ENCODE peak calls at places on chromosome 5, in ten cellular contexts. Q is A673; S is OCI-LY7; W is mucosa of descending colon; C is left ventricle myocardium inferior; M is K562; Z is CD8-positive, alpha-beta memory T cell; O is pancreas; X is cardiac muscle cell; A is heart left ventricle. J is an unnamed sample.

GRCh38 chr5:10376530-10376929 is 23.0 kb downstream of the MARCHF6 start:
- DNase-seq in Q (no peak), S (no peak), W (no peak), C (no peak), M (no peak), Z (no peak), O (no peak), X (no peak), A (no peak), J (no peak)

GRCh38 chr5:75567710-75568109 is 43.5 kb upstream of the ANKDD1B start:
- DNase-seq in Q (peak; percentile 43), S (no peak), W (no peak), C (no peak), M (peak; percentile 21), Z (no peak), O (no peak), X (no peak), A (no peak), J (no peak)

GRCh38 chr5:82332889-82333619 is 54.9 kb upstream of the RPS23 start:
- DNase-seq in Q (no peak), S (no peak), W (no peak), C (no peak), M (no peak), Z (no peak), O (no peak), X (no peak), A (no peak), J (no peak)

GRCh38 chr5:159084053-159084452 is 15.7 kb downstream of the EBF1 start:
- DNase-seq in Q (no peak), S (no peak), W (no peak), C (no peak), M (no peak), Z (no peak), O (no peak), X (no peak), A (no peak), J (no peak)

GRCh38 chr5:56128166-56128565 is 105.0 kb downstream of the ANKRD55 start:
- DNase-seq in Q (no peak), S (no peak), W (no peak), C (peak; percentile 33), M (no peak), Z (no peak), O (no peak), X (peak; percentile 48), A (peak; percentile 39), J (no peak)

GRCh38 chr5:1083823-1084605 is 27.8 kb downstream of the SLC12A7 start:
- DNase-seq in Q (no peak), S (no peak), W (no peak), C (no peak), M (no peak), Z (no peak), O (no peak), X (no peak), A (no peak), J (no peak)

GRCh38 chr5:24401767-24402166 is 243.0 kb downstream of the CDH10 start:
- DNase-seq in Q (peak; percentile 66), S (no peak), W (no peak), C (no peak), M (no peak), Z (no peak), O (no peak), X (no peak), A (no peak), J (no peak)

GRCh38 chr5:133916914-133917313 is 51.5 kb downstream of the C5orf15 start:
- DNase-seq in Q (no peak), S (no peak), W (no peak), C (no peak), M (no peak), Z (no peak), O (no peak), X (no peak), A (no peak), J (no peak)

GRCh38 chr5:180849827-180850226 is 11.2 kb downstream of the ZFP62 start:
- DNase-seq in Q (no peak), S (no peak), W (no peak), C (no peak), M (no peak), Z (no peak), O (no peak), X (no peak), A (no peak), J (no peak)

GRCh38 chr5:180848265-180848664 is 12.8 kb downstream of the ZFP62 start:
- DNase-seq in Q (no peak), S (no peak), W (no peak), C (no peak), M (no peak), Z (no peak), O (no peak), X (no peak), A (no peak), J (no peak)

GRCh38 chr5:180852510-180852909 is 8.6 kb downstream of the ZFP62 start:
- DNase-seq in Q (no peak), S (no peak), W (no peak), C (no peak), M (no peak), Z (no peak), O (no peak), X (no peak), A (no peak), J (no peak)

GRCh38 chr5:180848878-180849277 is 12.2 kb downstream of the ZFP62 start:
- DNase-seq in Q (no peak), S (no peak), W (no peak), C (no peak), M (no peak), Z (no peak), O (no peak), X (no peak), A (no peak), J (no peak)

GRCh38 chr5:180850434-180851078 is 10.5 kb downstream of the ZFP62 start:
- DNase-seq in Q (no peak), S (no peak), W (no peak), C (no peak), M (no peak), Z (no peak), O (no peak), X (no peak), A (no peak), J (no peak)
- H3K9me3 ChIP-seq in Q (peaks cover 75% of the 10 kb centered on the region), S (no peaks in the 10 kb centered on the region), W (peaks cover 38% of the 10 kb centered on the region), C (peaks cover 11% of the 10 kb centered on the region), M (peaks cover 50% of the 10 kb centered on the region), Z (peaks cover 25% of the 10 kb centered on the region), O (no peaks in the 10 kb centered on the region), X (peaks cover 15% of the 10 kb centered on the region), A (no peaks in the 10 kb centered on the region), J (peaks cover 10% of the 10 kb centered on the region)

DNA sequence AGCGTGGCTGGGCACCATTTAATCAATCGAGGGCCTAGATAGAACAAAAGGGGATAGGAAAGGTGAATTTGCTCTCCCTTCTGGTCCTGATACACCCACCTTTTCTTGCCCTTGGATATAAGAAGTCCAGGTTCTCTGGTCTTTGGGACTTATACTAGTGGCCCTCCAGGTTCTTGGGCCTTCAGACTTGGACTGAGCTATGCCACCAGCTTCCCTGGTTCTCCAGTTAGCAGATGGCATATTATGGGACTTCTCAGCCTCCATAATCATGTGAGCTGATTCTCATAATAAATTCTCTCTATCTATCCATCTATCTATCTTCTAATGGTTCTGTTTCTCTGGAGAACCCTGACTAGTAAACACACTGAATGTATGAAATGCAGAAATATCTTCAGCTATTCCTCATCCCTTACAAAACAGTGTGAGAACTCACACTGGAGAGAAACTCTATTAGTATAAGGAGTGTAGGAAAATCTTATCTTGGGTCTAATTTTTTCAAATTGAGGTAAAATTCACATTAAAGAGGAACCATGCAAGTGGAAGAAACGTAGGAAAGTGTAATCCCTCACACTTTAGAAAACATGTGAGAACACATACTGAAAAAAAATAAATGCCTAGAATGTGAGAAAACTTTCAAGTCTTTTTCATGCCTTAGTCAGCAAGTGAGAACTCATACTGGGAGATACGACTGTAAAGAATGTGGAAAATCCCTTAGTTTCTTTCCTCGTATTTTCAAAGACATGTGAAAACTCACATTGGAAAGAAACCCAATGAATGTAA is 15.5 kb downstream of the PCDHB15 start:
- DNase-seq in Q (peak; percentile 23), S (peak; percentile 10), W (no peak), C (no peak), M (no peak), Z (no peak), O (no peak), X (peak; percentile 3), A (no peak), J (no peak)
- H3K9me3 ChIP-seq in Q (peaks cover 93% of the 10 kb centered on the region), S (peaks cover 40% of the 10 kb centered on the region), W (peaks cover 100% of the 10 kb centered on the region), C (peaks cover 100% of the 10 kb centered on the region), M (peaks cover 13% of the 10 kb centered on the region), Z (peaks cover 48% of the 10 kb centered on the region), O (peaks cover 18% of the 10 kb centered on the region), X (peaks cover 10% of the 10 kb centered on the region), A (peaks cover 98% of the 10 kb centered on the region), J (peaks cover 25% of the 10 kb centered on the region)

GRCh38 chr5:166338801-166339200 is 1952.6 kb upstream of the WWC1 start:
- DNase-seq in Q (no peak), S (no peak), W (no peak), C (no peak), M (no peak), Z (no peak), O (no peak), X (no peak), A (no peak), J (no peak)

GRCh38 chr5:166347051-166347450 is 1944.4 kb upstream of the WWC1 start:
- DNase-seq in Q (no peak), S (no peak), W (no peak), C (no peak), M (no peak), Z (no peak), O (no peak), X (no peak), A (no peak), J (no peak)

GRCh38 chr5:166340039-166340438 is 1951.4 kb upstream of the WWC1 start:
- DNase-seq in Q (no peak), S (no peak), W (no peak), C (no peak), M (no peak), Z (no peak), O (no peak), X (no peak), A (no peak), J (no peak)

GRCh38 chr5:166341708-166342329 is 1949.6 kb upstream of the WWC1 start:
- DNase-seq in Q (peak; percentile 4), S (no peak), W (no peak), C (no peak), M (no peak), Z (no peak), O (no peak), X (no peak), A (no peak), J (no peak)

DNA sequence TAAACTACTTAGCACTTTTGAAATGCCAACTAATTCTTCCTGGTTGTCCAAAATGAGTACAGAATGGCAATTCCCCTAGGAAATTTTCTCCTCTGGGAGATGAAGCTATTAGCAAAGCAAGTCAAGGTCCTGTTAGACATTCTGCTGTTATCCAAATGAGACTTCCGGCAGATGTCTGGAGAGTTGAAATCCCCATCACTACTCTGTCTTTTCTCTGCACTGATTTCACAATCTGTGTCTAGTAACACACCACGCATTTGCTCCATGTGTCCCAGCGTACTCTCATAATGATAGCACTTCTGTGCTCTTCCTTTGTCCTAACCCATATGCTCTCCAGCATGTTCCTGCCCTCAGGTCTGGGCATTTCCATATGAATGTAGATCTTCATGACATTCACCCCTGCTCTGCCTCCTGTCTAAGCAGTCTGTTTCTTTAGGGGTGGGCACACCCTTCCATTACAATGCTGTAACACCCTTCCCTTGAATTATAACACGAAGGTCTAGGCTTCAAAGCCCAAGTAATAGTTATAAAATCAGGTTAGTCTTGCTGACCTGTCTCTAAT is 1949.0 kb upstream of the WWC1 start:
- DNase-seq in Q (no peak), S (no peak), W (no peak), C (no peak), M (no peak), Z (no peak), O (no peak), X (no peak), A (no peak), J (no peak)
- H3K9me3 ChIP-seq in Q (no peaks in the 10 kb centered on the region), S (no peaks in the 10 kb centered on the region), W (peaks cover 2% of the 10 kb centered on the region), C (no peaks in the 10 kb centered on the region), M (no peaks in the 10 kb centered on the region), Z (no peaks in the 10 kb centered on the region), O (no peaks in the 10 kb centered on the region), X (no peaks in the 10 kb centered on the region), A (no peaks in the 10 kb centered on the region), J (no peaks in the 10 kb centered on the region)

DNA sequence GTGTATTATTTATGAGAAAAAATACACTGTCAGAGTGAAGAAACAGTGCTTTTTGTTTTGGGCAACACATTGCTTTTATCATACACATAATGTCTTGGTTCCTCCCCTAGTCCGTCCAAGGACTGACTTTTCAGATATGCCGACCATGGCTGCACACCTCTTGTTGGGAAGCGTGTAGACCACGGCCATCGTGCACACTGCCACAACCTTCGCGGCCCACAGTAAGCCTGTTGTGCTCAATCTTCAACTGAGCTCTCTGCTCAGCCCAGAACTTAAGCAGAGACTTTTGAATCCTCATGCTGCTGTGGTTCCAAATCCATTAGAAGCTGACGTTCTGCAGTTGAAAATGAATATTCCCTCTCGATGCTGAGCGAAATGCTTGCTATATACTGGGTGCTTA is 157.6 kb upstream of the IRX2 start:
- DNase-seq in Q (no peak), S (no peak), W (no peak), C (no peak), M (no peak), Z (no peak), O (no peak), X (no peak), A (no peak), J (no peak)
- H3K9me3 ChIP-seq in Q (peaks cover 40% of the 10 kb centered on the region), S (no peaks in the 10 kb centered on the region), W (peaks cover 15% of the 10 kb centered on the region), C (no peaks in the 10 kb centered on the region), M (no peaks in the 10 kb centered on the region), Z (no peaks in the 10 kb centered on the region), O (no peaks in the 10 kb centered on the region), X (no peaks in the 10 kb centered on the region), A (no peaks in the 10 kb centered on the region), J (no peaks in the 10 kb centered on the region)

J was measured in T-helper 17 cell.